ENCODE peak calls at places on chromosomes 13 and 19, in four cellular contexts. E is neural progenitor cell, N is AG10803, J is AG04450. W is an unnamed sample.

GRCh38 chr19:14639536-14640277 is 34.9 kb downstream of the ADGRE3 start:
- DNase-seq in E (no peak), J (no peak), N (no peak), W (no peak)

GRCh38 chr19:13234518-13234917 is 84.3 kb downstream of the IER2 start:
- DNase-seq in J (no peak), N (peak; percentile 24), E (peak; percentile 76), W (no peak)

GRCh38 chr19:32966750-32967149 is 5.0 kb downstream of the CEP89 start:
- DNase-seq in J (no peak), E (no peak), N (no peak), W (no peak)

GRCh38 chr13:20566424-20566916 is 487 bp upstream of the IFT88 start:
- DNase-seq in E (no peak), N (peak; percentile 63), J (peak; percentile 53), W (no peak)

GRCh38 chr19:19820774-19821315 is 705 bp downstream of the ZNF506 start:
- DNase-seq in N (no peak), J (no peak), E (no peak), W (no peak)

GRCh38 chr19:32652893-32653625 is 21.9 kb downstream of the ANKRD27 start:
- DNase-seq in J (peak; percentile 65), E (no peak), N (peak; percentile 40), W (no peak)

GRCh38 chr13:113453962-113454361 is 674 bp upstream of the ADPRHL1 start:
- DNase-seq in J (no peak), N (peak; percentile 87), E (no peak), W (peak; percentile 37)

GRCh38 chr19:1725100-1726064 is 27.9 kb upstream of the ONECUT3 start:
- DNase-seq in E (peak; percentile 94), N (peak; percentile 26), J (no peak), W (no peak)

GRCh38 chr13:114029866-114030625 is 56.2 kb upstream of the C13orf46 start:
- DNase-seq in J (no peak), E (no peak), N (no peak), W (no peak)

GRCh38 chr13:106521101-106521799 is 14.2 kb downstream of the EFNB2 start:
- DNase-seq in J (no peak), N (no peak), E (no peak), W (no peak)

GRCh38 chr13:68850160-68850559 is 1257.5 kb upstream of the ATXN8OS start:
- DNase-seq in J (no peak), N (no peak), E (no peak), W (no peak)

GRCh38 chr19:31667106-31667505 is 317.9 kb upstream of the TSHZ3 start:
- DNase-seq in E (no peak), J (no peak), N (no peak), W (no peak)

GRCh38 chr13:48222358-48223015 is 10.5 kb upstream of the ITM2B start:
- DNase-seq in N (peak; percentile 31), J (no peak), E (no peak), W (no peak)

GRCh38 chr13:114161644-114162532 is 17.2 kb upstream of the CFAP97D2 start:
- DNase-seq in N (peak; percentile 47), E (no peak), J (no peak), W (no peak)

GRCh38 chr19:16594131-16594586 is 21.9 kb upstream of the SLC35E1 start:
- DNase-seq in N (no peak), J (no peak), E (no peak), W (no peak)

GRCh38 chr13:20772401-20773131 is 1.2 kb downstream of the EEF1AKMT1 start:
- DNase-seq in E (no peak), N (peak; percentile 9), J (no peak), W (no peak)

GRCh38 chr19:17784201-17785008 is 10.5 kb upstream of the B3GNT3 start:
- DNase-seq in J (no peak), N (peak; percentile 48), E (peak; percentile 59), W (no peak)

GRCh38 chr13:37127706-37128241 is 22.3 kb upstream of the CSNK1A1L start:
- DNase-seq in N (peak; percentile 87), E (no peak), J (peak; percentile 72), W (peak; percentile 40)

GRCh38 chr19:5706876-5707573 is 12.9 kb downstream of the LONP1 start:
- DNase-seq in E (no peak), J (no peak), N (no peak), W (no peak)

GRCh38 chr13:93172109-93172508 is 54.5 kb upstream of the GPC6 start:
- DNase-seq in J (no peak), N (no peak), E (peak; percentile 7), W (no peak)

GRCh38 chr13:35354882-35355281 is 121.6 kb downstream of the MAB21L1 start:
- DNase-seq in E (no peak), N (no peak), J (no peak), W (no peak)

GRCh38 chr13:110771194-110771593 is 57.7 kb downstream of the ING1 start:
- DNase-seq in N (peak; percentile 20), J (no peak), E (no peak), W (no peak)

GRCh38 chr19:24033962-24034342 is 53.0 kb upstream of the ZNF254 start:
- DNase-seq in J (peak; percentile 21), N (peak; percentile 65), E (peak; percentile 46), W (peak; percentile 9)

GRCh38 chr19:49683814-49684250 is 5.6 kb upstream of the ADM5 start:
- DNase-seq in N (no peak), E (no peak), J (no peak), W (no peak)

GRCh38 chr13:22214184-22214583 is 543.3 kb downstream of the FGF9 start:
- DNase-seq in N (no peak), E (no peak), J (no peak), W (no peak)

GRCh38 chr13:30353601-30354000 is 46.2 kb upstream of the KATNAL1 start:
- DNase-seq in E (no peak), J (no peak), N (no peak), W (no peak)

GRCh38 chr19:48271531-48272151 is 1.8 kb downstream of the ZNF114 start:
- DNase-seq in E (peak; percentile 76), J (no peak), N (peak; percentile 47), W (no peak)

GRCh38 chr13:23876265-23876664 is 12.9 kb downstream of the MIPEP start:
- DNase-seq in E (peak; percentile 24), J (no peak), N (peak; percentile 35), W (no peak)

GRCh38 chr19:16463991-16464575 is 7.7 kb downstream of the EPS15L1 start:
- DNase-seq in N (no peak), E (no peak), J (no peak), W (no peak)

GRCh38 chr19:3387645-3388589 is 21.5 kb downstream of the NFIC start:
- DNase-seq in E (no peak), N (peak; percentile 84), J (no peak), W (no peak)
- TF ChIP-seq CTCF in E (no peak), N (no peak), J (no peak), W (no peak)

DNA sequence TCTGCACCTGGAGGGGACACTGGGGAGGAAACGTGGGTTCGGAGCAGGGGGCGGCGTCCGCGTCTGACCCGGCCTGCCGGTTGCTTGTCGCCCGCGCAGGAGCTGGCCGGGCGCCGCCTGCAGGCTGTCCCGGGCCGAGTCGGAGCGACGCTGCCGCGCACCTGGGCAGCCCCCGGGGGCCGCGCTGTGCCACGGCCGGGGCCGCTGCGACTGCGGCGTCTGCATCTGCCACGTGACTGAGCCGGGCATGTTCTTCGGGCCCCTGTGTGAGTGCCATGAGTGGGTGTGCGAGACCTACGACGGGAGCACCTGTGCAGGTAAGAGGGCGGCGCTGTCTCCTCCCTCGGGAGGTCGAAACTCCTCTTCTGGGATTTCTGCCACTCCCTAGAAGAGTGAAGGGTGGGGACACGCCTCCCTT is 1.3 kb downstream of the ITGBL1 start:
- DNase-seq in E (no peak), J (no peak), N (peak; percentile 31), W (no peak)
- TF ChIP-seq CTCF in E (peak; percentile 9), J (no peak), N (no peak), W (peak; percentile 48)

GRCh38 chr19:54464624-54465266 is 1.2 kb upstream of the LENG9 start:
- DNase-seq in J (no peak), N (peak; percentile 73), E (peak; percentile 97), W (no peak)
- TF ChIP-seq CTCF in J (no peak), N (no peak), E (peak; percentile 18), W (no peak)

DNA sequence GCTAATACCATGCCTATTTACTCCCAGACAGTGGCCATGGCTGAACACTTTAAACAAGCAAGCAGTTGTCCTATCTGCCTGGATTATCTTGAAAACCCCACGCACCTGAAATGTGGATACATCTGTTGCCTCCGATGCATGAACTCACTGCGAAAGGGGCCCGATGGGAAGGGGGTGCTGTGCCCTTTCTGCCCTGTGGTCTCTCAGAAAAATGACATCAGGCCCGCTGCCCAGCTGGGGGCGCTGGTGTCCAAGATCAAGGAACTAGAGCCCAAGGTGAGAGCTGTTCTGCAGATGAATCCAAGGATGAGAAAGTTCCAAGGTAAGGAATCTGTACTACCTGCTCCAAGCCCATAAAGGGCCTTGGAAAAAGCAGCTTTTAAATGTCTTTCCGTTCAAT is 8.6 kb downstream of the RFPL4AL1 start:
- DNase-seq in J (no peak), N (no peak), E (no peak), W (no peak)
- TF ChIP-seq CTCF in J (no peak), N (no peak), E (no peak), W (no peak)

DNA sequence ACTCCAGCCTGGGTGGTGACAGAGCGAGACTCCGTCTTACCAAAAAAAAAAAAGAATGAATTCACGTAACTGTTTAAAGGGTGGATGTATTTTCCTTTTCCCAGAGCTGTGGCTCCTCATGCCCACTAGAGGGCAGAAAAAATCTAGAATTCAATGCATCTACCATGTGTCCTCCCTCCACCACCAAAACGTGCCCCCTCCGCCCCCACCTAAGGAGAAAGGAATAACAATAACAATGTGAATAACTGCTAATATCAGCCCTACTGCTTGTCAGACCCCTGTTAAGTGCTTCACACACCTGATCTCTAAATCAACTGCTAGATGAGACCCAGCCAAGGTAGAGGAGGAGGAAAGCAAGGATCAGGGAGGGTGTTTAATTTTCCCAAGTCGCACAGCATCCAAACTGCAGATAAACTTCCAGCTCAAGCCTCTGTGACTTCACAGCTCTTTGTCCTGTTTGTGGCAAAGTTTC is 20.2 kb upstream of the PNMA8B start:
- DNase-seq in E (peak; percentile 57), J (no peak), N (peak; percentile 40), W (no peak)
- TF ChIP-seq CTCF in E (peak; percentile 74), J (peak; percentile 71), N (peak; percentile 72), W (peak; percentile 60)

GRCh38 chr19:3803114-3803888 is 17.1 kb upstream of the MATK start:
- DNase-seq in E (no peak), J (no peak), N (no peak), W (no peak)

GRCh38 chr19:3798137-3798536 is 12.0 kb upstream of the MATK start:
- DNase-seq in E (no peak), J (no peak), N (peak; percentile 8), W (no peak)

GRCh38 chr19:3804429-3804828 is 18.2 kb upstream of the MATK start:
- DNase-seq in J (no peak), E (no peak), N (no peak), W (no peak)

GRCh38 chr19:3803986-3804385 is 17.8 kb upstream of the MATK start:
- DNase-seq in E (no peak), N (no peak), J (no peak), W (no peak)

GRCh38 chr19:3801412-3802096 is 15.4 kb upstream of the MATK start:
- DNase-seq in J (no peak), N (no peak), E (peak; percentile 72), W (no peak)
- TF ChIP-seq CTCF in J (peak; percentile 49), N (peak; percentile 32), E (peak; percentile 43), W (peak; percentile 34)